ENCODE peak calls at places on chromosomes 13 and 19, in six cellular contexts. One of them, this sample, is unnamed.

GRCh38 chr13:29516880-29517279 is 78.6 kb downstream of the SLC7A1 start:
- DNase-seq in Calu3: no peak
- DNase-seq in cardiac muscle cell: no peak
- DNase-seq in heart right ventricle: no peak
- DNase-seq in cardiac fibroblast: no peak
- DNase-seq in lung: no peak
- DNase-seq in this sample: no peak

GRCh38 chr19:2983351-2984195 is 6.2 kb downstream of the TLE6 start:
- DNase-seq in Calu3: peak
- DNase-seq in cardiac muscle cell: peak
- DNase-seq in heart right ventricle: peak
- DNase-seq in cardiac fibroblast: peak
- DNase-seq in lung: no peak
- DNase-seq in this sample: peak

GRCh38 chr13:113646921-113647340 is 11.1 kb downstream of the ATP4B start:
- DNase-seq in Calu3: no peak
- DNase-seq in cardiac muscle cell: no peak
- DNase-seq in heart right ventricle: peak
- DNase-seq in cardiac fibroblast: no peak
- DNase-seq in lung: no peak
- DNase-seq in this sample: no peak

GRCh38 chr19:46840157-46840942 is 10.3 kb downstream of the AP2S1 start:
- DNase-seq in Calu3: peak
- DNase-seq in cardiac muscle cell: peak
- DNase-seq in heart right ventricle: peak
- DNase-seq in cardiac fibroblast: peak
- DNase-seq in lung: no peak
- DNase-seq in this sample: peak

GRCh38 chr19:7199613-7200533 is 94.3 kb downstream of the INSR start:
- DNase-seq in Calu3: peak
- DNase-seq in cardiac muscle cell: no peak
- DNase-seq in heart right ventricle: no peak
- DNase-seq in cardiac fibroblast: peak
- DNase-seq in lung: no peak
- DNase-seq in this sample: no peak

GRCh38 chr19:16518483-16519229 is 22.5 kb downstream of the C19orf44 start:
- DNase-seq in Calu3: no peak
- DNase-seq in cardiac muscle cell: no peak
- DNase-seq in heart right ventricle: no peak
- DNase-seq in cardiac fibroblast: no peak
- DNase-seq in lung: no peak
- DNase-seq in this sample: no peak

GRCh38 chr13:48978942-48979601 is 3.4 kb downstream of the FNDC3A start:
- DNase-seq in Calu3: no peak
- DNase-seq in cardiac muscle cell: peak
- DNase-seq in heart right ventricle: no peak
- DNase-seq in cardiac fibroblast: no peak
- DNase-seq in lung: no peak
- DNase-seq in this sample: no peak

GRCh38 chr13:76161143-76161542 is 525.0 kb downstream of the LMO7 start:
- DNase-seq in Calu3: no peak
- DNase-seq in cardiac muscle cell: no peak
- DNase-seq in heart right ventricle: no peak
- DNase-seq in cardiac fibroblast: no peak
- DNase-seq in lung: no peak
- DNase-seq in this sample: no peak

GRCh38 chr13:111033172-111034133 is 81.7 kb upstream of the ARHGEF7 start:
- DNase-seq in Calu3: no peak
- DNase-seq in cardiac muscle cell: no peak
- DNase-seq in heart right ventricle: no peak
- DNase-seq in cardiac fibroblast: no peak
- DNase-seq in lung: no peak
- DNase-seq in this sample: no peak

GRCh38 chr13:73399347-73400216 is 340.8 kb downstream of the KLF5 start:
- DNase-seq in Calu3: peak
- DNase-seq in cardiac muscle cell: no peak
- DNase-seq in heart right ventricle: no peak
- DNase-seq in cardiac fibroblast: no peak
- DNase-seq in lung: no peak
- DNase-seq in this sample: no peak

GRCh38 chr19:54136086-54136863 is 1.3 kb upstream of the CNOT3 start:
- DNase-seq in Calu3: no peak
- DNase-seq in cardiac muscle cell: no peak
- DNase-seq in heart right ventricle: no peak
- DNase-seq in cardiac fibroblast: peak
- DNase-seq in lung: no peak
- DNase-seq in this sample: no peak

GRCh38 chr13:103288114-103288513 is 221.9 kb upstream of the SLC10A2 start:
- DNase-seq in Calu3: no peak
- DNase-seq in cardiac muscle cell: peak
- DNase-seq in heart right ventricle: no peak
- DNase-seq in cardiac fibroblast: peak
- DNase-seq in lung: no peak
- DNase-seq in this sample: no peak

GRCh38 chr13:79995334-79995733 is 345.6 kb downstream of the SPRY2 start:
- DNase-seq in Calu3: no peak
- DNase-seq in cardiac muscle cell: peak
- DNase-seq in heart right ventricle: no peak
- DNase-seq in cardiac fibroblast: peak
- DNase-seq in lung: no peak
- DNase-seq in this sample: no peak

GRCh38 chr13:45209229-45209628 is 8.4 kb upstream of the KCTD4 start:
- DNase-seq in Calu3: no peak
- DNase-seq in cardiac muscle cell: peak
- DNase-seq in heart right ventricle: no peak
- DNase-seq in cardiac fibroblast: peak
- DNase-seq in lung: no peak
- DNase-seq in this sample: no peak

GRCh38 chr19:9640956-9641355 is 19.9 kb upstream of the ZNF561 start:
- DNase-seq in Calu3: no peak
- DNase-seq in cardiac muscle cell: no peak
- DNase-seq in heart right ventricle: no peak
- DNase-seq in cardiac fibroblast: no peak
- DNase-seq in lung: no peak
- DNase-seq in this sample: no peak

GRCh38 chr19:6499052-6499790 is 2.9 kb downstream of the TUBB4A start:
- DNase-seq in Calu3: no peak
- DNase-seq in cardiac muscle cell: no peak
- DNase-seq in heart right ventricle: no peak
- DNase-seq in cardiac fibroblast: no peak
- DNase-seq in lung: no peak
- DNase-seq in this sample: no peak

GRCh38 chr13:110557082-110557481 is 4.4 kb downstream of the RAB20 start:
- DNase-seq in Calu3: no peak
- DNase-seq in cardiac muscle cell: no peak
- DNase-seq in heart right ventricle: no peak
- DNase-seq in cardiac fibroblast: no peak
- DNase-seq in lung: no peak
- DNase-seq in this sample: no peak

GRCh38 chr13:49214917-49215376 is 5.2 kb upstream of the MLNR start:
- DNase-seq in Calu3: peak
- DNase-seq in cardiac muscle cell: peak
- DNase-seq in heart right ventricle: peak
- DNase-seq in cardiac fibroblast: peak
- DNase-seq in lung: peak
- DNase-seq in this sample: peak

GRCh38 chr13:53068841-53069520 is 40.4 kb downstream of the OLFM4 start:
- DNase-seq in Calu3: no peak
- DNase-seq in cardiac muscle cell: no peak
- DNase-seq in heart right ventricle: no peak
- DNase-seq in cardiac fibroblast: no peak
- DNase-seq in lung: no peak
- DNase-seq in this sample: no peak

GRCh38 chr13:34127523-34127922 is 309.6 kb downstream of the RFC3 start:
- DNase-seq in Calu3: no peak
- DNase-seq in cardiac muscle cell: no peak
- DNase-seq in heart right ventricle: no peak
- DNase-seq in cardiac fibroblast: no peak
- DNase-seq in lung: no peak
- DNase-seq in this sample: no peak

GRCh38 chr13:34129422-34129821 is 311.5 kb downstream of the RFC3 start:
- DNase-seq in Calu3: no peak
- DNase-seq in cardiac muscle cell: no peak
- DNase-seq in heart right ventricle: no peak
- DNase-seq in cardiac fibroblast: no peak
- DNase-seq in lung: no peak
- DNase-seq in this sample: no peak

GRCh38 chr13:34124912-34125311 is 307.0 kb downstream of the RFC3 start:
- DNase-seq in Calu3: peak
- DNase-seq in cardiac muscle cell: no peak
- DNase-seq in heart right ventricle: no peak
- DNase-seq in cardiac fibroblast: no peak
- DNase-seq in lung: no peak
- DNase-seq in this sample: no peak

DNA sequence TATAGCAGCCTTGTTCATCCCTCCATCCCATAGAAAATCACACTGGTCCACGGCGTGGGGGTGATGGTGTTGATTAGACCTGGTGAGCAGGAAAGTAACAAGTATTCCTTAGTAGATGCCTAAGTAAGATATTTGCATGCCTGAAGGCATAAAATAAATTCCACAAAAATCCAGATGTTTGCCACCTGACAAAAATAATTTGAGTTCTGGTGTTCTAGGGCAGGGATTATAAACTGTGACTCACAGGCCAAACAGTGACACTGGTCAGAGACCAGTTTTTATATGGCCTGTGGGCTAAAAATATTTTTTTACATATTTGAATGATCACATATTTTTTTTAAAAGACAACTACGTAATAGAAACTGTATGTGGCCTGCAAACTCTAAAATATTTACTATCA is 310.7 kb downstream of the RFC3 start:
- DNase-seq in Calu3: no peak
- DNase-seq in cardiac muscle cell: no peak
- DNase-seq in heart right ventricle: no peak
- DNase-seq in cardiac fibroblast: no peak
- DNase-seq in lung: no peak
- DNase-seq in this sample: no peak
- TF ChIP-seq CTCF in Calu3: no peak
- TF ChIP-seq CTCF in cardiac muscle cell: no peak
- TF ChIP-seq CTCF in heart right ventricle: no peak
- TF ChIP-seq CTCF in cardiac fibroblast: no peak
- TF ChIP-seq CTCF in lung: no peak
- TF ChIP-seq CTCF in this sample: no peak

GRCh38 chr13:87274209-87274819 is 396.9 kb upstream of the SLITRK5 start:
- DNase-seq in Calu3: peak
- DNase-seq in cardiac muscle cell: peak
- DNase-seq in heart right ventricle: no peak
- DNase-seq in cardiac fibroblast: peak
- DNase-seq in lung: peak
- DNase-seq in this sample: peak
- TF ChIP-seq CTCF in Calu3: no peak
- TF ChIP-seq CTCF in cardiac muscle cell: peak
- TF ChIP-seq CTCF in heart right ventricle: peak
- TF ChIP-seq CTCF in cardiac fibroblast: peak
- TF ChIP-seq CTCF in lung: no peak
- TF ChIP-seq CTCF in this sample: peak

GRCh38 chr19:15283141-15283885 is 49.0 kb downstream of the BRD4 start:
- DNase-seq in Calu3: no peak
- DNase-seq in cardiac muscle cell: peak
- DNase-seq in heart right ventricle: no peak
- DNase-seq in cardiac fibroblast: peak
- DNase-seq in lung: no peak
- DNase-seq in this sample: no peak

GRCh38 chr19:15282311-15282705 is 50.0 kb downstream of the BRD4 start:
- DNase-seq in Calu3: no peak
- DNase-seq in cardiac muscle cell: no peak
- DNase-seq in heart right ventricle: no peak
- DNase-seq in cardiac fibroblast: no peak
- DNase-seq in lung: no peak
- DNase-seq in this sample: no peak

GRCh38 chr19:15280048-15280725 is 47.9 kb upstream of the EPHX3 start:
- DNase-seq in Calu3: no peak
- DNase-seq in cardiac muscle cell: no peak
- DNase-seq in heart right ventricle: peak
- DNase-seq in cardiac fibroblast: no peak
- DNase-seq in lung: no peak
- DNase-seq in this sample: no peak

GRCh38 chr19:15279326-15279904 is 47.2 kb upstream of the EPHX3 start:
- DNase-seq in Calu3: no peak
- DNase-seq in cardiac muscle cell: no peak
- DNase-seq in heart right ventricle: no peak
- DNase-seq in cardiac fibroblast: no peak
- DNase-seq in lung: no peak
- DNase-seq in this sample: no peak

DNA sequence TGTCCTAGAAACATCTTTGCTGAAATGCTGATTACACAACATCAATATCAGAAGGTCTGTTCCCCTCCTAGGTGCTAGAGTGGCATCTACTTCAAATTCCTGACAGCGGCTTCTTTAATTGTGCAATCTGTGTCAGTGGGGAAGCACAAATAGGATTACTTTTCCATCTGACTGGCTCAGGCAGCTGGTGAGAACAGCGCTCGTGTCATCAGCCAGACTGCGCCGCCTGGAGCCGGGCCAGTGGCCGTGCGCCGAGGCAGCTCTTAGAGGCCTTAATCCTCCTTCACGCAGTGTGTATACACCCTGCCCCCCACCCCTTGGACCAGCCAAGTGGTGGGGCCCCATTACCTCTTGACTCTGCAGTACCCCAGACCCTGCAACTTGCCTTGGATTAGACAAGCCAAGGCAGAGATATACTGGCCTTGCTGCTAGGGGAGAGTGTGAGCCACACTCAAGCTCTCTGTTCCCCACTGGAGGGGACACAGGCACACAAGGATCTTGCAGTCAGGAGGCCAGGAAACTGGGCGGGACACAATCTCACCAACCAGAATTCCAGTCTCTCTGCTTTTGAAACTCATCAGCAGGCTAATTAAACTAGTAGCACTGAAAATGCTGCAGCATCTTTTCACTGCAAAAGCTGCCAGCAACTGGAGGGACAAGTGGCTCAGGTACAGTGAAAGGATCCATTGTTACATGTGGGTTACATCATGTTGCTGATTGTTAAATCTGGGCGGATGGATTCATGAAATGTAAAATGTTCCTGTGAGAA is 48.9 kb upstream of the EPHX3 start:
- DNase-seq in Calu3: peak
- DNase-seq in cardiac muscle cell: peak
- DNase-seq in heart right ventricle: peak
- DNase-seq in cardiac fibroblast: peak
- DNase-seq in lung: peak
- DNase-seq in this sample: no peak
- TF ChIP-seq CTCF in Calu3: no peak
- TF ChIP-seq CTCF in cardiac muscle cell: peak
- TF ChIP-seq CTCF in heart right ventricle: peak
- TF ChIP-seq CTCF in cardiac fibroblast: peak
- TF ChIP-seq CTCF in lung: no peak
- TF ChIP-seq CTCF in this sample: no peak

GRCh38 chr19:1247747-1248453 is 483 bp upstream of the MIDN start:
- DNase-seq in Calu3: peak
- DNase-seq in cardiac muscle cell: peak
- DNase-seq in heart right ventricle: peak
- DNase-seq in cardiac fibroblast: peak
- DNase-seq in lung: peak
- DNase-seq in this sample: peak
- TF ChIP-seq CTCF in Calu3: no peak
- TF ChIP-seq CTCF in cardiac muscle cell: peak
- TF ChIP-seq CTCF in heart right ventricle: peak
- TF ChIP-seq CTCF in cardiac fibroblast: peak
- TF ChIP-seq CTCF in lung: no peak
- TF ChIP-seq CTCF in this sample: peak

GRCh38 chr13:71303144-71303543 is 563.9 kb downstream of the DACH1 start:
- DNase-seq in Calu3: peak
- DNase-seq in cardiac muscle cell: peak
- DNase-seq in heart right ventricle: no peak
- DNase-seq in cardiac fibroblast: peak
- DNase-seq in lung: no peak
- DNase-seq in this sample: no peak
- TF ChIP-seq CTCF in Calu3: no peak
- TF ChIP-seq CTCF in cardiac muscle cell: peak
- TF ChIP-seq CTCF in heart right ventricle: peak
- TF ChIP-seq CTCF in cardiac fibroblast: no peak
- TF ChIP-seq CTCF in lung: no peak
- TF ChIP-seq CTCF in this sample: no peak

This sample was measured in GM10248.